ENCODE peak calls at places on chromosome 22, in six cellular contexts. J is heart left ventricle, T is left ventricle myocardium inferior, K is SJSA1, X is body of pancreas, L is RWPE1. Y is an unnamed sample.

GRCh38 chr22:31625661-31626426 is 36.2 kb downstream of the PISD start:
- DNase-seq in J (peak), T (peak), K (no peak), X (no peak), L (no peak), Y (peak)

GRCh38 chr22:46419754-46420571 is 84.4 kb downstream of the TRMU start:
- DNase-seq in J (peak), T (no peak), K (no peak), X (no peak), L (no peak), Y (no peak)

GRCh38 chr22:23121026-23121823 is 20.6 kb downstream of the RSPH14 start:
- DNase-seq in J (no peak), T (no peak), K (no peak), X (no peak), L (no peak), Y (peak)

GRCh38 chr22:38177926-38178604 is 3.6 kb downstream of the PLA2G6 start:
- DNase-seq in J (no peak), T (peak), K (peak), X (no peak), L (no peak), Y (peak)

GRCh38 chr22:42375982-42376381 is 56.2 kb downstream of the NFAM1 start:
- DNase-seq in J (peak), T (peak), K (no peak), X (no peak), L (no peak), Y (no peak)

GRCh38 chr22:20391222-20391621 is 2.7 kb upstream of the ZNF74 start:
- DNase-seq in J (no peak), T (no peak), K (no peak), X (no peak), L (no peak), Y (no peak)

GRCh38 chr22:38189104-38189503 is 7.5 kb upstream of the PLA2G6 start:
- DNase-seq in J (no peak), T (no peak), K (no peak), X (no peak), L (no peak), Y (no peak)

GRCh38 chr22:23403152-23403719 is 176.9 kb downstream of the IGLL1 start:
- DNase-seq in J (no peak), T (no peak), K (no peak), X (no peak), L (no peak), Y (no peak)

GRCh38 chr22:41682033-41682807 is 6.4 kb downstream of the SNU13 start:
- DNase-seq in J (peak), T (peak), K (peak), X (peak), L (peak), Y (peak)

GRCh38 chr22:32478994-32479393 is 4.4 kb downstream of the FBXO7 start:
- DNase-seq in J (no peak), T (no peak), K (no peak), X (no peak), L (no peak), Y (no peak)

GRCh38 chr22:49672013-49672516 is 155.6 kb downstream of the BRD1 start:
- DNase-seq in J (no peak), T (no peak), K (no peak), X (no peak), L (no peak), Y (no peak)

GRCh38 chr22:20432244-20432686 is 5.4 kb downstream of the SCARF2 start:
- DNase-seq in J (no peak), T (no peak), K (no peak), X (no peak), L (no peak), Y (no peak)

GRCh38 chr22:35205956-35206355 is 51.3 kb upstream of the HMGXB4 start:
- DNase-seq in J (no peak), T (no peak), K (peak), X (no peak), L (peak), Y (no peak)

GRCh38 chr22:17770180-17771077 is 3.8 kb downstream of the BID start:
- DNase-seq in J (peak), T (no peak), K (no peak), X (no peak), L (no peak), Y (peak)

GRCh38 chr22:25966448-25966913 is 202.8 kb upstream of the SEZ6L start:
- DNase-seq in J (no peak), T (no peak), K (no peak), X (no peak), L (no peak), Y (no peak)

GRCh38 chr22:37601540-37602442 is 6.8 kb upstream of the GGA1 start:
- DNase-seq in J (no peak), T (no peak), K (no peak), X (peak), L (peak), Y (no peak)

GRCh38 chr22:42635531-42635930 is 4.9 kb downstream of the ATP5MGL start:
- DNase-seq in J (peak), T (peak), K (peak), X (no peak), L (peak), Y (no peak)

GRCh38 chr22:39405346-39406085 is 5.9 kb downstream of the TAB1 start:
- DNase-seq in J (no peak), T (no peak), K (no peak), X (no peak), L (no peak), Y (peak)

GRCh38 chr22:25702571-25703167 is 39.3 kb upstream of the MYO18B start:
- DNase-seq in J (no peak), T (no peak), K (no peak), X (no peak), L (peak), Y (no peak)

GRCh38 chr22:30609260-30610185 is 2.5 kb downstream of the TCN2 start:
- DNase-seq in J (peak), T (peak), K (peak), X (no peak), L (peak), Y (no peak)

GRCh38 chr22:29197096-29197495 is 8.6 kb upstream of the EMID1 start:
- DNase-seq in J (no peak), T (no peak), K (no peak), X (no peak), L (no peak), Y (no peak)

GRCh38 chr22:27004434-27004833 is 347.0 kb downstream of the MIAT start:
- DNase-seq in J (no peak), T (no peak), K (no peak), X (no peak), L (no peak), Y (no peak)

GRCh38 chr22:24789516-24789915 is 15.0 kb upstream of the PIWIL3 start:
- DNase-seq in J (no peak), T (no peak), K (no peak), X (no peak), L (no peak), Y (no peak)

GRCh38 chr22:49333206-49333605 is 494.5 kb downstream of the BRD1 start:
- DNase-seq in J (no peak), T (no peak), K (no peak), X (no peak), L (no peak), Y (no peak)

GRCh38 chr22:45136594-45136993 is 27.1 kb upstream of the NUP50 start:
- DNase-seq in J (no peak), T (no peak), K (no peak), X (no peak), L (no peak), Y (no peak)
- H3K27ac ChIP-seq in J (no peak), T (no peak), K (no peak), X (no peak), L (no peak), Y (no peak)

DNA sequence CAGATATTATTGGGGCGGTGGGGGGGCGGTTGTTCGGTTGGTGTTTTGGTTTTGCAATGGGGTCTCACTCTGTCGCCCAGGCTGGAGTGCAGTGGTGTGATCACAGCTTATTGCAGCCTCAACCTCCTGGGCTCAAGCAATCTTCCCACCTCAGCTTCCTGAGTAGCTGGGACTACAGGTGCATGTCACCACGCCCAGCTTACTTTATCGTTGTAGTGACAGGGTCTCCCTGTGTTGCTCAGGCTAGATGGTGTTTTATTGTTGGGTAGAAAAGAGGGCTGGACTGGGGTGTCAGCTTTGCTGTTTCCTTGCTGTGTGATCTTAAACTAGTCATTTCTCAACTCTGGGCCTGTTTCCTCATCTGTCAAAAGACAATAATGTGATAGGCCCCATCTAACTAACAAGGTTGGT is 17.5 kb upstream of the MYH9 start:
- DNase-seq in J (no peak), T (no peak), K (no peak), X (no peak), L (no peak), Y (no peak)
- H3K27ac ChIP-seq in J (no peak), T (no peak), K (peak), X (no peak), L (no peak), Y (no peak)

DNA sequence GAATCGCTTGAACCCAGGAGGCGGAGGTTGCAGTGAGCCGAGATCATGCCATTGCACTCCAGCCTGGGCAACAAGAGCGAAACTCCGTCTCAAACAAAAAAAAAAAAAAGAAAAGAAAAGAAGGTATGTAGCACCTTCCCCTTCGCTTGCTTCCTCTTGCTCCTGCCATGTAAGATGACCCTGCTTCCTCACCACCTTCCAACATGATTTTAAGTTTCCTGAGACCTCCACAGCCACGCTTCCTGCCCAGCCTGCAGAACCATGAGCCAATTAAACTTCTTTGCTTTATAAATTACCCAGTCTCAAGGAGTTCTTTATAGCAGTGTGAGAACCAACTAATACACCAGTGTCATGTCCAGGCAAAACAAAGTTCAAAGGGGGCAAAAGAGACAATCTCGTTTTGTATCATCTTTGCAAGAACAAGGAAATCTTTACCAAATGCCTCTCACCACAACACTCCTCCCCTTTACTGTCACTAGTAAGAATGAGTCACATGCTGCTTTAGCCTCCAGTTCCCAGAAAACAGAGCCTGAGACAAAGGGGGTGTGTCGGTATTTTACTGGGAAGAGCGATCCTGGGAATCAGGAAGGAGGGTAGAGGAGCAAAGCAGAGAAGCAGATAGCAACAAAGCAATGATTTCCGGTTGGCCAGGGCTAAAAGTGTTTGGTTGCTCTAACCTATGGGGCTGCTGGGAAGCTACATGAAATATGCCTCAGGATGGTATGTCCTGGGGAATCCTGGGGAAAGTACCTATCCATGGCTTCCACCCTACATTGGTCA is 10.5 kb upstream of the MCHR1 start:
- DNase-seq in J (no peak), T (no peak), K (peak), X (no peak), L (peak), Y (no peak)
- H3K27ac ChIP-seq in J (no peak), T (peak), K (no peak), X (no peak), L (peak), Y (no peak)

DNA sequence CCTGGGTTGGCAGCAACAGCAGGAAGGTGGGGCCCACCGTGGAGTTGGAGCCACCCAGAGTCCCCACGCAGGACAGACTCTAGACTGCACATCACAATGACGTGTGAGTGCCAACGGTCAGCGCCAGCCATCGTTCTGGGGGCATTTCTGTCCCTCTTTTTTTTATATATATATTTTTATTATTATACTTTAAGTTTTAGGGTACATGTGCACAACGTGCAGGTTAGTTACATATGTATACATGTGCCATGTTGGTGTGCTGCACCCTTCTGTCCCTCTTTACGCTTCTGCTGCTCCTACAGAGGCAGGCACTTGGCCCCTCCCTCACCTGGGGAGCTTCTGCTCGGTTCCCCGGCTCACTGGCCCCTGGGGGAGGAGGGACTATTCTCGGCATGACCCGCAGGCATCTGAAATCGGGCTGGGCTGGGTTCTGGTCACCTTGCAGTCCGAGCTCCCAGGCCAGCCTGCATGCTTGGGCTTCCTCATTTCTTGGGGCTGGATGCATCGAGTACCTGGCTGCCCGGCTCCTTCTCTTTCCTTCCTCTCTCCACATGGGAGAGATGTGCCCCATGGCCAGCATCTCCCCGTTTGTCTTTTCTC is 787.4 kb downstream of the TBC1D22A start:
- DNase-seq in J (no peak), T (no peak), K (no peak), X (no peak), L (no peak), Y (no peak)
- H3K27ac ChIP-seq in J (no peak), T (no peak), K (no peak), X (no peak), L (no peak), Y (no peak)

GRCh38 chr22:21815958-21816357 is 51.5 kb downstream of the MAPK1 start:
- DNase-seq in J (no peak), T (no peak), K (no peak), X (no peak), L (no peak), Y (no peak)
- H3K27ac ChIP-seq in J (no peak), T (peak), K (peak), X (peak), L (peak), Y (no peak)

Y was measured in caudate nucleus.